ENCODE peak calls at places on chromosomes 6 and 20, in four cellular contexts. K is GM10248, F is IMR-90, A is HFF-Myc. G is an unnamed sample.

GRCh38 chr6:68240731-68241130 is 394.4 kb upstream of the ADGRB3 start:
- DNase-seq in K (no peak), F (no peak), A (no peak), G (no peak)

GRCh38 chr20:47304287-47304686 is 52.2 kb downstream of the ZMYND8 start:
- DNase-seq in K (no peak), F (peak), A (peak), G (no peak)

GRCh38 chr6:70616728-70617260 is 50.1 kb downstream of the SDHAF4 start:
- DNase-seq in K (no peak), F (no peak), A (no peak), G (no peak)

GRCh38 chr6:119346914-119347313 is 2.6 kb downstream of the MAN1A1 start:
- DNase-seq in K (no peak), F (no peak), A (no peak), G (no peak)

GRCh38 chr20:6660441-6660840 is 107.0 kb upstream of the BMP2 start:
- DNase-seq in K (no peak), F (no peak), A (no peak), G (no peak)

GRCh38 chr20:39876974-39877615 is 811.9 kb downstream of the MAFB start:
- DNase-seq in K (no peak), F (no peak), A (no peak), G (no peak)

GRCh38 chr20:47061549-47061948 is 166.9 kb downstream of the EYA2 start:
- DNase-seq in K (no peak), F (no peak), A (no peak), G (no peak)

GRCh38 chr20:60642048-60642447 is 610.0 kb upstream of the CDH4 start:
- DNase-seq in K (no peak), F (no peak), A (no peak), G (no peak)

GRCh38 chr6:155026366-155027045 is 31.4 kb downstream of the TIAM2 start:
- DNase-seq in K (no peak), F (peak), A (peak), G (no peak)

GRCh38 chr20:41089555-41089954 is 47.8 kb upstream of the PLCG1 start:
- DNase-seq in K (no peak), F (no peak), A (no peak), G (no peak)

GRCh38 chr6:156359912-156360311 is 417.3 kb upstream of the ARID1B start:
- DNase-seq in K (no peak), F (no peak), A (no peak), G (no peak)

GRCh38 chr20:732727-733126 is 35.6 kb downstream of the SLC52A3 start:
- DNase-seq in K (no peak), F (no peak), A (no peak), G (no peak)

GRCh38 chr20:43538855-43539700 is 19.7 kb upstream of the SGK2 start:
- DNase-seq in K (no peak), F (peak), A (no peak), G (no peak)

GRCh38 chr20:43539975-43540672 is 18.7 kb upstream of the SGK2 start:
- DNase-seq in K (no peak), F (no peak), A (no peak), G (no peak)

GRCh38 chr20:43536041-43536816 is 22.6 kb upstream of the SGK2 start:
- DNase-seq in K (no peak), F (no peak), A (no peak), G (no peak)

GRCh38 chr20:43536817-43537440 is 21.9 kb upstream of the SGK2 start:
- DNase-seq in K (no peak), F (peak), A (no peak), G (no peak)

DNA sequence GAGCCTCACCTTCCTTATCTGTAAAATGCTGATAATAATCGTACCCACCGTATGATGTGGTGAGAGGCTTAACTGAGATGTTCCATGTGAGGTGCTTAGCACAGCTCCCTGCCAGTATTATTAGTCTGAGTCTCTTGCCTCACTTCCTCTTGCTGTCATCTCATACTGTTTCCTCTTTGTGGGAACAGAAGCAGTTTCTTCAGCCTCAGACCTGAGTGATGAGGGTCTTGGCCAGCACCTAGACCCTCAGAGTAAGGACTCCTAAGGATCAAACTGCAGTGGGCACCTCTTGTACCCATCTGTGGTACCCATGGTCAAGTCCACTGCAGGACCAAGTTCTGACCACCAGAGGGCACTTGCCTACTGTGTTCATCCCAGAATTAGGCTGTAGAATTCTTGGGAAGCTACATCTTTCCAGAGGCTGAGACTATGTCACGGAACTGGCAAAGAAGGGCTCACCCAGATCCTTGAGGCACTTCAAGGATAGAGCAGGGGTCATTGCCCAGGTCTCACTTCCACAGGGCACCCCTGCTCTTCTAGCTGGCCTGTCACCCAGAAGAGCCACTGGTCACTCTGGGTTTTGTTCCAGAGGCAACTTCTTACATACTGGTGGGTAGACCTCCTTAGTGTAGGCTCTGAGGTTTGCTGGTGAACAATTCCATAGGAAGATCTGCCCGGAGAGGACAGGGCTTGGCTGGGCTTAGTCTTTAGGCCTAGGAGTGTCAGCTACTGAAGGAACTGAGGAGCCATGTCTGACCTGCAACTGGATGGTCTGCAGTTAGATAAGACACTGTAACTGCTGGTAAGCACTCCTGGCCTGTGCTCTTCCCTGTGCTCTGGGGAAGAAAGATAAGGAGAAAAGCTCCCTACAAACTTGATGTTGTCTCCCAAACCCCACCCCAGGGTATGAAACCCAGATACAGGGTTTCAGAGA is 20.6 kb upstream of the SGK2 start:
- DNase-seq in K (peak), F (peak), A (peak), G (peak)
- TF ChIP-seq CTCF in K (peak), F (peak), A (peak), G (peak)

GRCh38 chr6:134004714-134005113 is 47.7 kb downstream of the SLC2A12 start:
- DNase-seq in K (no peak), F (peak), A (no peak), G (no peak)
- TF ChIP-seq CTCF in K (no peak), F (no peak), A (no peak), G (no peak)

DNA sequence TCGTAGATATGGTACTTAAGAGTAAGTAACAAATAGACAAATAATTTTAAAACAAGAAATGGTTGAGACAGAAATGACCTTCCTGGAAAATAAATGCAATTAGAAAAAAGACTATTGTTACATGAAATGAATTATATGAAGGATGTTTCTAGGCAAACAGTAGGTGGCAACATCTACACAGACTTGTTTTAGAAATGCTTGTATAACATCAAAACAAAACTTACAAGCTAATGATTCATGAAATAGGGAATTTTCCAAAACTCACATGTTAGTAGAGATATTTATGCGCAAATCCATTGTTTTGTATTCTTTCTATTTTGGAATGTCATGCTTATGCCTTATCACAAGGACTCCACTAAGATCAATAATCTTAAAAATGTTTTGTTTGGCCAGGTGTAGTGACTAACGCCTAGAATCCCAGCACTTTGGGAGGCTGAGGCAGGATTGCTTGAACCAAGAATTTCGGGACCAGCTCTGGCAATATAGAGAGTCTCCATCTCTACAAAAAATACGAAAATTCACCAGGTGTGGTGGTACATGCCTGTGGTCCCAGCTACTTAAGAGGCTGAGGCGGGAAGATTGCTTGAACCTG is 32.3 kb upstream of the LGSN start:
- DNase-seq in K (peak), F (peak), A (peak), G (no peak)
- TF ChIP-seq CTCF in K (peak), F (peak), A (peak), G (no peak)

DNA sequence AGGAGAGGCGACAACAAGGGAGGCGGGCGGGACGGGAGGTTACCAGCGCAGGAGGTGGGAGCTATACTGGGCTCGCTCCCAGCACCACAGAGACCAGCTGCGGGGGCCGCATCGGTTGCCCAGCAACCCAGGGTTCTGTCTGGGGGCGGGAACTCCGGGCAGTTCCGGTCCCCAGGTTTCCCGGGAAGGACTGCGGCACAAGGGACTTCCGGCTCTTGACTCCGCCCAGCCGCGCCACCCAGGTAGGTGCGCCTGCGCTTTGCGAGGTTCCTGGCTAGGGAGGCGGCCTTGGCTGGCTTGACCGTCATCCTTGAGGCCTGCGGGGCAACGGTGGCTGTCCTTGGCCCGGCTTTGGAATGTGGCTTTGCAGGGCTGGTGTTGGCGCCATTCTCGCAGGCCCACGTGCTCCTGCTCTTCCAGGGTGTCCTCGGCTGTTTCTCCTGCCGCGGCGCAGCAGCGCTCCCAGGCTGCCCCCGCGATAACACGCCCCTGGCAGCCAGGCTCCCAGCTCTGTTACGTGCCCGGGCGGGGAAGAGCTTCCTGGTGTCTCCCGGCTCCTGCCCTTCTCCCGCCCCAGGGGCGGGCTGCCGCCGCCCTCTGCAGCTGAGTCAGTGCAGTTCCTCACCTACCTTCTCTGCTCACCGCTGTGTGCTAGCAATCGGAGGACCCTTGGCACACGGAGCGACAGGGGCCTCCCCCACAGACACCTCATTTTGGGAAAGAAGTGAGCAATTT is at the start of gene RSPH3:
- DNase-seq in K (peak), F (peak), A (peak), G (peak)
- TF ChIP-seq CTCF in K (peak), F (peak), A (peak), G (no peak)

GRCh38 chr20:44600758-44601562 is 18.6 kb downstream of the PKIG start:
- DNase-seq in K (no peak), F (peak), A (no peak), G (no peak)

GRCh38 chr20:44600301-44600700 is 17.9 kb downstream of the PKIG start:
- DNase-seq in K (no peak), F (no peak), A (no peak), G (no peak)

GRCh38 chr20:44601801-44602204 is 19.4 kb downstream of the PKIG start:
- DNase-seq in K (no peak), F (peak), A (no peak), G (no peak)

GRCh38 chr20:44606725-44607441 is 24.5 kb downstream of the PKIG start:
- DNase-seq in K (no peak), F (no peak), A (no peak), G (no peak)

DNA sequence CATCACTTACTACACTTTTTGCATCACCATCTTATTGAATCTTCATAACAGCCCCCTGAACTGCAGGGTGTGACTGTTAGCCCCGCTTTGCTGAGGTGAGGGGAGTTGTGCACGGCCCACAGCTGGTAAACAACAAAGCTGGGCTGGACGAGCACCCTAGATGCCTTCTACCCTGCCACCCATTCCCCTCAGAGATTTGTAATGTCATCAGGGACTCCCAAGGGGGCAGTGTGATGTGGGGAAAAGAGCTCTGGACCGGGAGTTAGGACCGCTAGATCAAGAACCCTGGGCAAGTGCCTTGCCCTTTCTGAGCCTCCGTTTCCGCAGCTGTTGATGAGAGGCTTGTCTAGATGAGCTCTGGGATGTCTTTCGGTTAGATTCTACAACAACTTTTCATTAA is 20.9 kb downstream of the PKIG start:
- DNase-seq in K (no peak), F (no peak), A (no peak), G (no peak)
- TF ChIP-seq CTCF in K (peak), F (no peak), A (no peak), G (no peak)

GRCh38 chr20:62686869-62687830 is 21.5 kb upstream of the NTSR1 start:
- DNase-seq in K (no peak), F (no peak), A (no peak), G (no peak)

GRCh38 chr20:62691485-62691884 is 17.2 kb upstream of the NTSR1 start:
- DNase-seq in K (no peak), F (no peak), A (no peak), G (no peak)

GRCh38 chr20:62688083-62688482 is 20.6 kb upstream of the NTSR1 start:
- DNase-seq in K (no peak), F (no peak), A (no peak), G (no peak)

GRCh38 chr20:62689861-62690644 is 18.6 kb upstream of the NTSR1 start:
- DNase-seq in K (no peak), F (no peak), A (no peak), G (no peak)

GRCh38 chr20:62688855-62689460 is 19.7 kb upstream of the NTSR1 start:
- DNase-seq in K (no peak), F (peak), A (no peak), G (no peak)
- TF ChIP-seq CTCF in K (no peak), F (peak), A (peak), G (no peak)

GRCh38 chr6:137870286-137870685 is 3.2 kb downstream of the TNFAIP3 start:
- DNase-seq in K (no peak), F (no peak), A (no peak), G (no peak)

GRCh38 chr6:137867685-137868509 is 838 bp downstream of the TNFAIP3 start:
- DNase-seq in K (no peak), F (peak), A (no peak), G (no peak)

GRCh38 chr6:137870744-137871247 is 3.7 kb downstream of the TNFAIP3 start:
- DNase-seq in K (peak), F (peak), A (no peak), G (no peak)

GRCh38 chr6:137869781-137870180 is 2.7 kb downstream of the TNFAIP3 start:
- DNase-seq in K (no peak), F (no peak), A (no peak), G (no peak)

DNA sequence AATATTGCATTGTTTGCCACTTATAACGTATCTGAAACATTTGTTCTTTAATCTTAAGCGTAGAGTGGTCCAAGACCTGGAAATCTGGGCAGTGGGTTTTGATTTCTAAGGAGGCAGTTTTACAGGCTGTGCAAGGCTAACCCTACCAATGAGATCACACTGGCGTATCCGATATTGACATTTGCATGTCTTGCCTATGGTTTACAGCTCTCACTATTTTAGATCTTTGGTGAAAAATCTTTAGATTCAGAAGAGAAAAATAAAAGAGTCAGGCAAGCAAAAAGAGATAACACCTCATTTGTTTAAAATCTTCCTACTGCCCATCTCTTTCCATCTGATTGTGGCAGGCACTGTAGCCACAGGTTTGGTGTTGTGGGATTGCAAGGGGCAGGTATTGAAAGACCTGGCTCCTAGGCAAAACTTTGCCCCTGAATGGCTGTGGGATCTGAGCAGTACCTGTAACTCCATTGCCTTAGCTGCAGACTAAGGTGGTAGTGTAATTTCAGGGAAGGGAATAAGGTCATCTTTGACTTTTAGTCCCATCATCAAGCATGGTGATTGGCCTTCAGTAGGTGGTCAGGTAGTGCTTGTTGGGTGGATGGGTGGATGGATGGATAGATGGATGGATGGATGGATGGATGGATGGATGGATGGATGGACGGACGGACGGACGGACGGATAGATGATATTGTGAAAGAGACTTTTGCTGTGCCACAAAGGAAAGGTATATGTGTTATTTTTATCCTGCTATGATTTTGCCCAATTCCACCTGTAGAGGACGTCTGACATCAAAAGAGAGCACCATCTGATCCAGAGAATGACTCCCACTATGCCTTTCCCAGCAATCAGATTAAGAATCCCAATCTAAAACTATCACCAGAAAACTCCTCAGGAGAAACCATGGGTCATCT is 1.9 kb downstream of the TNFAIP3 start:
- DNase-seq in K (no peak), F (no peak), A (no peak), G (no peak)
- TF ChIP-seq CTCF in K (peak), F (no peak), A (no peak), G (no peak)

GRCh38 chr6:106749611-106750010 is 120.2 kb downstream of the QRSL1 start:
- DNase-seq in K (no peak), F (peak), A (no peak), G (no peak)

GRCh38 chr6:106747139-106747538 is 117.8 kb downstream of the QRSL1 start:
- DNase-seq in K (no peak), F (no peak), A (no peak), G (no peak)

GRCh38 chr6:106750146-106750900 is 120.9 kb downstream of the QRSL1 start:
- DNase-seq in K (no peak), F (no peak), A (no peak), G (no peak)

GRCh38 chr6:106746660-106747059 is 117.3 kb downstream of the QRSL1 start:
- DNase-seq in K (no peak), F (peak), A (no peak), G (no peak)

DNA sequence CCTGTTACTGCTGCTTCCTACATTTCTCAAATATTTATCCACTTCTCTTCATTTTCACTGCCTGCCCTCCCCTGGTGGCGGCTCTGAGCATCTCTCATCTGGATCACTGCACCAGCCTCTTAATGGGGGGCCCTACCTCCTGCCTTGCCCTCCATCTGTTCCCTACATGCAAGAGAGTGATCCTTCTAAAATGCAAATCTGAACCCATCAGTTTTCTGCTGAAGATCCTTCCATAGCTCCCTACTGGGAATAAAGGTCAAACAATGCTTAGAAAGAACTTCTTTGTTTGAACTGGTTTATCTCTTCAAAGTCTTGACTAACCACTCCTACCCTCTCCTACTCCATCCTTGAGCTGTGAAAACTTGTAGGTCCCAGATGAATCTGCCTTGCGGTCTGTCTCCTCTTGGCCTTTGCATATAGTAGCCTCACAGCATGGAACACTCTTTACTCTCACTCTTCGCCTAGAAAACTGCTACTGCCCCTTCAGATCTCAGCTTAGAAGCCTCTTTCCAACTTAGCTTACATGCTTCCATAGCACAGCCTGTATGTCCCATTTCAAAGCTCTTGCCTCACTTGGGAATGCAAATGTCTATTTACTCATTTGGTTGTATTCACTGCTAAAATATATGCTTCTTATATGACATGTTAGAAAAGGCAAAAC is 119.3 kb downstream of the QRSL1 start:
- DNase-seq in K (no peak), F (no peak), A (no peak), G (no peak)
- TF ChIP-seq CTCF in K (no peak), F (no peak), A (no peak), G (no peak)

GRCh38 chr6:164825386-164825785 is 484.0 kb downstream of the C6orf118 start:
- DNase-seq in K (no peak), F (no peak), A (no peak), G (no peak)
- TF ChIP-seq CTCF in K (no peak), F (no peak), A (no peak), G (no peak)

GRCh38 chr20:23625236-23625964 is 12.4 kb downstream of the CST3 start:
- DNase-seq in K (peak), F (no peak), A (no peak), G (no peak)
- TF ChIP-seq CTCF in K (no peak), F (no peak), A (no peak), G (no peak)